ENCODE peak calls at places on chromosome 19, in five cellular contexts. R, W, I, C and B are unnamed samples.

GRCh38 chr19:5470264-5470671 is 15.1 kb downstream of the ZNRF4 start:
- DNase-seq in W (no peak), R (no peak), I (no peak), C (no peak), B (no peak)

GRCh38 chr19:42122691-42123607 is 9.3 kb downstream of the POU2F2 start:
- DNase-seq in I (no peak), R (no peak), W (no peak), C (no peak), B (no peak)

GRCh38 chr19:29417048-29417447 is 108.7 kb upstream of the VSTM2B start:
- DNase-seq in R (no peak), I (no peak), C (no peak), W (no peak), B (no peak)

GRCh38 chr19:49212302-49212701 is 54.7 kb downstream of the TRPM4 start:
- DNase-seq in I (no peak), R (no peak), W (no peak), C (no peak), B (peak; percentile 72)

GRCh38 chr19:2888739-2889224 is 11.9 kb upstream of the ZNF57 start:
- DNase-seq in R (no peak), I (no peak), C (no peak), W (no peak), B (peak; percentile 95)

GRCh38 chr19:29690842-29691241 is 24.2 kb downstream of the C19orf12 start:
- DNase-seq in R (no peak), W (peak; percentile 82), C (peak; percentile 23), I (no peak), B (no peak)

GRCh38 chr19:17292301-17293074 is 10.7 kb downstream of the ABHD8 start:
- DNase-seq in I (peak; percentile 82), C (peak; percentile 86), R (peak; percentile 93), W (peak; percentile 96), B (peak; percentile 62)

GRCh38 chr19:47719047-47719885 is 6.0 kb downstream of the EHD2 start:
- DNase-seq in C (no peak), W (no peak), I (no peak), R (peak; percentile 95), B (no peak)

GRCh38 chr19:14027856-14028450 is at the start of gene RLN3:
- DNase-seq in C (no peak), W (peak; percentile 50), I (no peak), R (no peak), B (no peak)

GRCh38 chr19:37511821-37512220 is 5.1 kb downstream of the ZNF793 start:
- DNase-seq in R (no peak), I (no peak), C (no peak), W (no peak), B (no peak)

GRCh38 chr19:9958451-9958850 is 22.1 kb upstream of the OLFM2 start:
- DNase-seq in W (no peak), R (no peak), I (no peak), C (no peak), B (no peak)

GRCh38 chr19:18433039-18433691 is 4.8 kb downstream of the ISYNA1 start:
- DNase-seq in C (no peak), W (peak; percentile 54), R (peak; percentile 75), I (no peak), B (no peak)

GRCh38 chr19:40257096-40257517 is 28.0 kb downstream of the AKT2 start:
- DNase-seq in W (no peak), C (no peak), I (no peak), R (no peak), B (no peak)

GRCh38 chr19:34539396-34539795 is 57.8 kb downstream of the WTIP start:
- DNase-seq in I (no peak), C (no peak), R (no peak), W (no peak), B (no peak)

GRCh38 chr19:19550972-19551861 is 13.2 kb downstream of the CILP2 start:
- DNase-seq in C (no peak), W (no peak), I (no peak), R (no peak), B (no peak)

GRCh38 chr19:29624489-29625210 is 18.6 kb downstream of the POP4 start:
- DNase-seq in I (no peak), W (no peak), R (no peak), C (no peak), B (no peak)

GRCh38 chr19:50551713-50552187 is 16.5 kb downstream of the LRRC4B start:
- DNase-seq in C (no peak), I (no peak), W (peak; percentile 82), R (peak; percentile 70), B (no peak)

GRCh38 chr19:34556500-34556899 is 74.9 kb downstream of the WTIP start:
- DNase-seq in C (peak; percentile 10), W (peak; percentile 27), R (no peak), I (no peak), B (peak; percentile 36)

GRCh38 chr19:50969413-50969760 is at the start of gene KLK6:
- DNase-seq in W (no peak), C (peak; percentile 76), I (no peak), R (no peak), B (no peak)

GRCh38 chr19:31350033-31350692 is 927 bp upstream of the TSHZ3 start:
- DNase-seq in R (peak; percentile 81), C (no peak), W (peak; percentile 51), I (no peak), B (no peak)

GRCh38 chr19:2905918-2906519 is 5.3 kb downstream of the ZNF57 start:
- DNase-seq in C (no peak), I (no peak), W (no peak), R (no peak), B (no peak)

GRCh38 chr19:7397687-7398086 is 49.0 kb downstream of the ARHGEF18 start:
- DNase-seq in W (no peak), C (no peak), R (no peak), I (no peak), B (peak; percentile 93)

GRCh38 chr19:28523619-28524018 is 689.3 kb downstream of the UQCRFS1 start:
- DNase-seq in C (no peak), I (no peak), W (no peak), R (no peak), B (no peak)

GRCh38 chr19:36849701-36850645 is 703 bp upstream of the ZNF345 start:
- DNase-seq in I (no peak), R (peak; percentile 87), C (no peak), W (peak; percentile 43), B (peak; percentile 55)

GRCh38 chr19:28744014-28744413 is 468.9 kb downstream of the UQCRFS1 start:
- DNase-seq in W (no peak), R (no peak), C (no peak), I (no peak), B (no peak)

GRCh38 chr19:2613507-2614295 is 88.8 kb downstream of the GNG7 start:
- DNase-seq in W (peak; percentile 69), R (peak; percentile 78), C (no peak), I (no peak), B (no peak)

GRCh38 chr19:7636691-7637373 is at the start of gene STXBP2:
- DNase-seq in W (peak; percentile 97), I (peak; percentile 64), R (peak; percentile 73), C (peak; percentile 76), B (peak; percentile 89)

GRCh38 chr19:52532480-52532879 is 5.0 kb downstream of the ZNF808 start:
- DNase-seq in I (no peak), W (no peak), R (no peak), C (no peak), B (no peak)

GRCh38 chr19:52522555-52522954 is 4.9 kb upstream of the ZNF808 start:
- DNase-seq in C (no peak), R (peak; percentile 14), W (peak; percentile 31), I (no peak), B (no peak)

GRCh38 chr19:52524086-52524485 is 3.4 kb upstream of the ZNF808 start:
- DNase-seq in C (no peak), I (no peak), W (no peak), R (no peak), B (no peak)

GRCh38 chr19:52527134-52527953 is at the start of gene ZNF808:
- DNase-seq in C (peak; percentile 77), R (peak; percentile 92), I (peak; percentile 84), W (peak; percentile 89), B (peak; percentile 95)

DNA sequence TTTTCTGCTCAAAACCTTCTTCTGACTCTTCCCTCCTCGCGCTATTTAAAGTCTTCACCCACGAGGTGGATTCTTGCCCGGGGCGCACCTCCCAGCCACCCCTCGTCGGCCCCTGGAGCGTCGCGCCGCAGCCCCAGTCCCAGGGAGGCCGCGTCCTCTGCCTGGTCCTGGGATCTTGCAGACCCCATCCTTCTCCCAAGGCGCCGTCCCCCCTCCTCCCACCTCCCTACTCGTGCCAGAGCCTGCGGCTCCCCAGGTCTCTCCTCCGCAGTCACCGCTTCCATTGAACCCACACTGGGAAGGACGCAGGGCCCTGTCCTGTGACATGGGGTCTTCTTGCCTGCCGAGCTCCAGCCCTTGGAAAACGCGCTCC is 472 bp downstream of the ZNF808 start:
- DNase-seq in W (peak; percentile 53), I (no peak), C (no peak), R (peak; percentile 45), B (no peak)
- TF ChIP-seq JUND in W (no peak), I (no peak), C (no peak), R (no peak), B (no peak)

GRCh38 chr19:12872255-12872654 is 9.0 kb downstream of the DNASE2 start:
- DNase-seq in I (no peak), R (no peak), C (no peak), W (no peak), B (peak; percentile 46)
- TF ChIP-seq JUND in I (no peak), R (no peak), C (no peak), W (no peak), B (no peak)

GRCh38 chr19:55526216-55527196 is 10.4 kb downstream of the SBK2 start:
- DNase-seq in I (no peak), W (no peak), C (no peak), R (peak; percentile 57), B (peak; percentile 72)
- TF ChIP-seq JUND in I (no peak), W (no peak), C (no peak), R (no peak), B (no peak)

DNA sequence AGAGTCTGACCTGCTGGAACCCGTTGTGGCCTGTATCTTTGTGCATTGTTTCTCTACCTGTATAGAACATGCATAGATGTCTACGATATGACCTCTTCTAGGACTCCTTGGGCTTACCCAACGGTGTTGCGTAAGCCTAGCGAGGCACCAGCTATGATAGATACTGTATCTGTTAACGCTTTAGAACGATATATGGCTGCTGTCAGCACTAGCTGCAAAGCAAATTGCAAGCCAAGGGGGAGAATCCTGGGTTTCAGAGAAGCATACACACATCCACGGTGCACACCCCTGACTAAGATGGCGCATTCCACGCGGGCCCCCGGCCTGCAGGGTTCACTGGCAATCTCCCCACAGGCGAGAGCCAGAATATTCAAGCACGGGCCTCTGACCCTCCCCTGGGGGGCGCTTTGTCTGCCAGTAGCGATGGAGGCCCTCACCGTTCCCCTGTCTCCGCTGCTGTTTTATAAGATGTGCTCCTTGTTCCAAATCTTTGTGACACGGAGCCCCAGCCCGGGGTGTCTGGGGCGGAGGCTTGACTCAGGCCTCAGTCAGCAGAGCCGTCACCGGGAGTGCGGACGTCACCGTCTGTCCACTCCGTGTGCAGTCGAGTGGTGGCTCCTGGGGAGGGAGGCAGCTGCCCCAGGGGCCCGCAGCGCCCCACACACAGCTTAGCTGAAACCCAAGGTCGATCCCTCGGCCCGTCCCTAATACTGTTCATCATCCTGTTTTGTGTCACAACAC is 12.9 kb upstream of the RPS15 start:
- DNase-seq in W (no peak), R (no peak), I (no peak), C (no peak), B (no peak)
- TF ChIP-seq JUND in W (no peak), R (no peak), I (no peak), C (no peak), B (no peak)